ENCODE peak calls at places on chromosomes 4 and X, in four cellular contexts. W, N, T and P are unnamed samples.

GRCh38 chr4:11182586-11183357 is 245.9 kb downstream of the HS3ST1 start:
- DNase-seq in W (no peak), N (no peak), T (no peak), P (no peak)

GRCh38 chr4:2305766-2306501 is 44.0 kb upstream of the MXD4 start:
- DNase-seq in W (peak; percentile 1), N (no peak), T (no peak), P (no peak)

GRCh38 chr4:152663203-152664066 is 16.4 kb downstream of the TMEM154 start:
- DNase-seq in W (no peak), N (no peak), T (no peak), P (no peak)

GRCh38 chrX:67044029-67044653 is 405.3 kb upstream of the EDA2R start:
- DNase-seq in W (no peak), N (no peak), T (no peak), P (no peak)

GRCh38 chr4:77560170-77560569 is 45.5 kb upstream of the CXCL13 start:
- DNase-seq in W (no peak), N (no peak), T (no peak), P (no peak)

GRCh38 chrX:105829006-105829405 is 6.7 kb downstream of the NRK start:
- DNase-seq in W (no peak), N (no peak), T (no peak), P (no peak)

GRCh38 chrX:149871940-149872339 is 9.0 kb upstream of the MAGEA8 start:
- DNase-seq in W (no peak), N (peak; percentile 9), T (no peak), P (no peak)

GRCh38 chrX:67555578-67556203 is 11.9 kb downstream of the AR start:
- DNase-seq in W (peak; percentile 34), N (peak; percentile 61), T (no peak), P (no peak)

GRCh38 chrX:150429577-150429976 is 66.5 kb downstream of the MAMLD1 start:
- DNase-seq in W (no peak), N (peak; percentile 23), T (no peak), P (no peak)

GRCh38 chr4:48337726-48338125 is 3.6 kb upstream of the SLAIN2 start:
- DNase-seq in W (no peak), N (no peak), T (no peak), P (no peak)

GRCh38 chr4:36737691-36738090 is 456.3 kb downstream of the DTHD1 start:
- DNase-seq in W (no peak), N (no peak), T (no peak), P (no peak)

GRCh38 chr4:40301592-40301991 is 33.5 kb upstream of the CHRNA9 start:
- DNase-seq in W (no peak), N (no peak), T (no peak), P (no peak)

GRCh38 chrX:9342581-9343051 is 122.2 kb upstream of the TBL1X start:
- DNase-seq in W (peak; percentile 79), N (peak; percentile 91), T (peak; percentile 76), P (peak; percentile 75)

GRCh38 chr4:123352240-123352945 is 44.2 kb upstream of the SPRY1 start:
- DNase-seq in W (no peak), N (no peak), T (no peak), P (no peak)

GRCh38 chr4:122914292-122914904 is 8.0 kb downstream of the NUDT6 start:
- DNase-seq in W (no peak), N (peak; percentile 42), T (no peak), P (no peak)

DNA sequence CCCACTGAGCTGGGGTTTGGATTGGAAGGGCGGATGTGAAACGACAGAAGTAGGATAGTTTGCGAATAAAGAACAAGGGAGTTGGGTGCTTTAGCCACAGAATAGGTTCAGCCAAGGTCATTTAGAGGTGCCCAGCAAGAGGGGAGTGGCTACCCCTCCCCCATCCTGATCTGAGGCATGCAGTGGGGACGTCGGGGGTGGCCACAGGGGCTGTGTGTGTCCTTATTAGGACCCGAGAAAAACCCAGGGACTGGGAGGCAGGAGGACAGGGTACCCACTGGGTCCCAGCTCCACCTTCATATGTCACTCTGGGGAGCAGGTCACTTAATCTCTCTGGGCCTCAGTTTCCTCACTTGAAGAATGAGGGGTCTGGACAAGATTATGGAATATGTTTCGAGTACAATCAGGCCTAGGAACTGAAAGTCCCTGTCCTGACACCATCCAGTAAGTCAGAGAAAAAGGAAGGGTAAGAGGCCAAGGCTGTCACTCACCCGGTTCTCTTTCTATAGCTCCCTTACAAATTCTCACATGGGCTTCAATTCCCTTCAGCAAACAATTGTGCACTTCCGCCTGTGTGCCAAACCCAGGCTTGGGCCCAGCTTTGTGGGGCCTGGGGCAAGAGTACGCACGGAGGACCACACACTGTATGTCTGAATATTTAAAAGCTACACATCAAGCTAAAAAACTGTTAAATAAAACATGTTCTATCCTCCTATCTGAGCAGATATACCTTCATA is 4.2 kb upstream of the NYX start:
- DNase-seq in W (no peak), N (no peak), T (no peak), P (no peak)
- H3K4me3 ChIP-seq in W (peak overlapping the region; percentile 32), N (peak overlapping the region; percentile 36), T (peak overlapping the region; percentile 43), P (peak overlapping the region; percentile 56)

DNA sequence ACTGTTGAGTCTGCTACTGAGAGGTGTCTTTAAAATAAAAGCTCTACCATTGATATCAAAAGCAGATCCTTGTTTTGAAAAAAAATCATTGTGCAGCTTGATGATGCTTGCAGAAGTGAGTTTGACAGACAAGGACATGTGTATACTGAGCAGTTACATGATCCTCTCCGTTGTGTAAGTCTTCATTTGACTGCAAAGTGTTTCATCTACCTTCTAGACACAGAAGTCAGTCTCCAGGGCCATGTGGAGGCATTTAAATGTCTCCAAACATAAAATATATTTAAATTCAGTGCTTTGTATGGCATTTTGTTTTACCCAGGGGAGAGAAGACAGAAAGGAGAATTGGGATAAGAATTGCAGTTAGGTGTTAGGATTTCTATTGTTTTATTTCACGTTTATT is 107.8 kb upstream of the MYOZ2 start:
- DNase-seq in W (no peak), N (no peak), T (no peak), P (no peak)
- H3K4me3 ChIP-seq in W (no peak overlapping the region), N (peak overlapping the region; percentile 42), T (peak overlapping the region; percentile 55), P (peak overlapping the region; percentile 21)

GRCh38 chrX:33211356-33212254 is at the start of gene DMD:
- DNase-seq in W (peak; percentile 31), N (no peak), T (peak; percentile 48), P (peak; percentile 46)

GRCh38 chrX:33207056-33207455 is 4.3 kb downstream of the DMD start:
- DNase-seq in W (no peak), N (no peak), T (no peak), P (no peak)

GRCh38 chrX:33205321-33205720 is 6.0 kb downstream of the DMD start:
- DNase-seq in W (no peak), N (no peak), T (no peak), P (no peak)

GRCh38 chrX:33204889-33205288 is 6.5 kb downstream of the DMD start:
- DNase-seq in W (no peak), N (no peak), T (no peak), P (no peak)

GRCh38 chrX:33210156-33210555 is 1.2 kb downstream of the DMD start:
- DNase-seq in W (no peak), N (no peak), T (no peak), P (no peak)
- H3K4me3 ChIP-seq in W (no peak overlapping the region), N (no peak overlapping the region), T (peak overlapping the region; percentile 53), P (peak overlapping the region; percentile 57)

GRCh38 chr4:17574206-17574605 is 2.8 kb upstream of the LAP3 start:
- DNase-seq in W (no peak), N (no peak), T (no peak), P (no peak)

GRCh38 chr4:17580969-17581368 is 4.0 kb downstream of the LAP3 start:
- DNase-seq in W (no peak), N (no peak), T (no peak), P (no peak)

GRCh38 chr4:17576932-17577659 is at the start of gene LAP3:
- DNase-seq in W (peak; percentile 98), N (peak; percentile 91), T (peak; percentile 96), P (peak; percentile 99)

GRCh38 chr4:17577660-17578481 is 873 bp downstream of the LAP3 start:
- DNase-seq in W (peak; percentile 20), N (no peak), T (peak; percentile 47), P (peak; percentile 53)

DNA sequence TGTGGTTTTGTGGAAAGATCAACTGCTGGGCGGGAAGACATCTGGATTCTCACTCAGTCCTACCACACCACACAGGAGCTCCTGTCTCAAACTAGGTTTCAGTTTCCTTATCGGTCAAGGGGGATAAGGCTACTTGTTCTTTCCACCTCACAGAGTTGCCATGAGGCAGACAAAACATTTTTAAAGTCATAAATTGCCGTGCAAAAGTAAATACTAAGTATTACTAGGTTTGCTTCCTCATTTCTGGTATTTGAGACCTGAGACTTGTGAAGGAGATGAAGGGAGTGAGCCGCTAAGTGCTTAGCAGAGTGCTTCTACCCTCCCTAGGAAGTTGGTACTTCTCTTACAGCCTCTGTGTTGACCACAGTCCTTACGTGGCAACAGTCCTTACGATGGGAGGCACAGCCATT is 1.5 kb downstream of the LAP3 start:
- DNase-seq in W (no peak), N (no peak), T (no peak), P (no peak)
- H3K4me3 ChIP-seq in W (peak overlapping the region; percentile 85), N (peak overlapping the region; percentile 77), T (peak overlapping the region; percentile 85), P (peak overlapping the region; percentile 97)

GRCh38 chr4:90211174-90211573 is 84.0 kb downstream of the CCSER1 start:
- DNase-seq in W (no peak), N (no peak), T (no peak), P (no peak)
- H3K4me3 ChIP-seq in W (no peak overlapping the region), N (no peak overlapping the region), T (no peak overlapping the region), P (no peak overlapping the region)

GRCh38 chrX:45769919-45770582 is 569.4 kb upstream of the DIPK2B start:
- DNase-seq in W (peak; percentile 53), N (peak; percentile 86), T (peak; percentile 70), P (peak; percentile 41)

GRCh38 chrX:45771114-45771513 is 570.4 kb upstream of the DIPK2B start:
- DNase-seq in W (peak; percentile 18), N (peak; percentile 82), T (peak; percentile 25), P (peak; percentile 18)

GRCh38 chrX:45768666-45769065 is 568.0 kb upstream of the DIPK2B start:
- DNase-seq in W (no peak), N (no peak), T (no peak), P (no peak)

GRCh38 chrX:45774961-45775360 is 574.3 kb upstream of the DIPK2B start:
- DNase-seq in W (no peak), N (no peak), T (peak; percentile 46), P (no peak)

DNA sequence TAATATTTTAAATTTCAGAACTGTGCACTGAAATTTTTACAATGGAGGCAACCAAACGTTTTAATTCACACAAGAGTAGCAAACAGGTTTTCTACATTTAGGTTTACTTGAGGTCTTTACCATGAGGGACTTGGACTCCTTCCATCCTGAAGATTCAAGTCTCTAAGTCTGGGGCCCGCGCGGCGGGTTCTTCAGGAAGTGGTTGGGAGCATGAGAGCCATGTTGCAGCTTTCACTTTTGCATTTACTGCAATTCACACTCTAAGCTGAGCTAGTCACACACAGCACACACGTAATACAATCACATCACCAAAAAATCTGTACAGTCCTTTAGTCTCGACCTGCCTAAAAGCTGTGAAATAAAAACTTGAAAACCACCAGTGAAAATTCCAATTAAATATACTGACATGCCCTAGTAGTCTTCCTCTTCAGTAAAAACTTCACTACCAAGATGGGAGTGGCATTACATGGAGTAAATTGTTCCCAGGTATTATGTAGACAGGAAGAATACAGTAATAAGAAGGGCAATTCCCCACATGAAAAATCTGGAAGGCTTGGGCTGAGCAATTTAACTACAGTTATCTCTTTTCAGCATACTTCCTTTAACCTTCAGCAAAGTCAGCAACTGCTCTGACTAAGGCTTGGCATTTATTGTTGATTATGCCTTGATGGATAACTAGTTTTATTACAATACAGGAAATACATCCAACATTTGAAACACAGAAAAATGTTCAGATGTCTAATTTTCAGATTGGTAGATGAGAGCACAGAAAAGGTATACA is 571.1 kb upstream of the DIPK2B start:
- DNase-seq in W (no peak), N (peak; percentile 38), T (peak; percentile 28), P (no peak)
- H3K4me3 ChIP-seq in W (no peak overlapping the region), N (peak overlapping the region; percentile 42), T (peak overlapping the region; percentile 53), P (no peak overlapping the region)